ENCODE peak calls at places on chromosomes 2 and 18, in five cellular contexts. One of them, this sample, is unnamed.

GRCh38 chr2:228545041-228545440 is 363.6 kb upstream of the SPHKAP start:
- DNase-seq in GM10248: no peak
- DNase-seq in cardiac fibroblast: peak; percentile 89
- DNase-seq in fibroblast of lung: peak; percentile 76
- DNase-seq in cardiac muscle cell: no peak
- DNase-seq in this sample: peak; percentile 76

GRCh38 chr2:30412392-30413321 is 34.4 kb upstream of the LCLAT1 start:
- DNase-seq in GM10248: no peak
- DNase-seq in cardiac fibroblast: no peak
- DNase-seq in fibroblast of lung: peak; percentile 21
- DNase-seq in cardiac muscle cell: peak; percentile 78
- DNase-seq in this sample: peak; percentile 84

GRCh38 chr18:12843420-12844346 is 40.4 kb downstream of the PTPN2 start:
- DNase-seq in GM10248: no peak
- DNase-seq in cardiac fibroblast: no peak
- DNase-seq in fibroblast of lung: peak; percentile 58
- DNase-seq in cardiac muscle cell: peak; percentile 62
- DNase-seq in this sample: peak; percentile 43

GRCh38 chr2:119383410-119384140 is 16.8 kb downstream of the DBI start:
- DNase-seq in GM10248: no peak
- DNase-seq in cardiac fibroblast: no peak
- DNase-seq in fibroblast of lung: no peak
- DNase-seq in cardiac muscle cell: peak; percentile 15
- DNase-seq in this sample: peak; percentile 34

GRCh38 chr2:174682578-174683391 is 81.5 kb downstream of the CHRNA1 start:
- DNase-seq in GM10248: peak; percentile 66
- DNase-seq in cardiac fibroblast: peak; percentile 67
- DNase-seq in fibroblast of lung: peak; percentile 63
- DNase-seq in cardiac muscle cell: peak; percentile 76
- DNase-seq in this sample: peak; percentile 63

GRCh38 chr2:159091981-159092380 is 123.5 kb downstream of the TANC1 start:
- DNase-seq in GM10248: no peak
- DNase-seq in cardiac fibroblast: peak; percentile 41
- DNase-seq in fibroblast of lung: no peak
- DNase-seq in cardiac muscle cell: no peak
- DNase-seq in this sample: no peak

GRCh38 chr2:636649-637405 is 40.4 kb downstream of the TMEM18 start:
- DNase-seq in GM10248: peak; percentile 73
- DNase-seq in cardiac fibroblast: peak; percentile 75
- DNase-seq in fibroblast of lung: peak; percentile 37
- DNase-seq in cardiac muscle cell: peak; percentile 79
- DNase-seq in this sample: peak; percentile 65

GRCh38 chr2:110741491-110741980 is 9.2 kb downstream of the ACOXL start:
- DNase-seq in GM10248: no peak
- DNase-seq in cardiac fibroblast: no peak
- DNase-seq in fibroblast of lung: peak; percentile 71
- DNase-seq in cardiac muscle cell: no peak
- DNase-seq in this sample: no peak

GRCh38 chr2:233853883-233854240 is 473 bp downstream of the HJURP start:
- DNase-seq in GM10248: no peak
- DNase-seq in cardiac fibroblast: no peak
- DNase-seq in fibroblast of lung: no peak
- DNase-seq in cardiac muscle cell: no peak
- DNase-seq in this sample: no peak

GRCh38 chr2:212726403-212726802 is 187.8 kb upstream of the ERBB4 start:
- DNase-seq in GM10248: no peak
- DNase-seq in cardiac fibroblast: no peak
- DNase-seq in fibroblast of lung: no peak
- DNase-seq in cardiac muscle cell: no peak
- DNase-seq in this sample: no peak

GRCh38 chr2:146734042-146734715 is 1110.7 kb upstream of the ACVR2A start:
- DNase-seq in GM10248: peak; percentile 8
- DNase-seq in cardiac fibroblast: peak; percentile 79
- DNase-seq in fibroblast of lung: peak; percentile 45
- DNase-seq in cardiac muscle cell: peak; percentile 64
- DNase-seq in this sample: peak; percentile 59

GRCh38 chr18:8937112-8937641 is 165.3 kb upstream of the NDUFV2 start:
- DNase-seq in GM10248: no peak
- DNase-seq in cardiac fibroblast: no peak
- DNase-seq in fibroblast of lung: peak; percentile 65
- DNase-seq in cardiac muscle cell: no peak
- DNase-seq in this sample: peak; percentile 62

GRCh38 chr2:232042911-232043564 is 81.5 kb downstream of the DIS3L2 start:
- DNase-seq in GM10248: no peak
- DNase-seq in cardiac fibroblast: peak; percentile 22
- DNase-seq in fibroblast of lung: peak; percentile 53
- DNase-seq in cardiac muscle cell: no peak
- DNase-seq in this sample: peak; percentile 14

GRCh38 chr2:68303033-68303901 is 16.5 kb downstream of the CNRIP1 start:
- DNase-seq in GM10248: no peak
- DNase-seq in cardiac fibroblast: no peak
- DNase-seq in fibroblast of lung: no peak
- DNase-seq in cardiac muscle cell: no peak
- DNase-seq in this sample: no peak

GRCh38 chr18:7730682-7731081 is 163.6 kb downstream of the PTPRM start:
- DNase-seq in GM10248: no peak
- DNase-seq in cardiac fibroblast: no peak
- DNase-seq in fibroblast of lung: no peak
- DNase-seq in cardiac muscle cell: no peak
- DNase-seq in this sample: no peak

GRCh38 chr18:3554091-3554601 is 104.2 kb downstream of the TGIF1 start:
- DNase-seq in GM10248: no peak
- DNase-seq in cardiac fibroblast: no peak
- DNase-seq in fibroblast of lung: peak; percentile 33
- DNase-seq in cardiac muscle cell: peak; percentile 70
- DNase-seq in this sample: no peak

GRCh38 chr2:239905306-239905705 is 119.8 kb downstream of the NDUFA10 start:
- DNase-seq in GM10248: no peak
- DNase-seq in cardiac fibroblast: no peak
- DNase-seq in fibroblast of lung: no peak
- DNase-seq in cardiac muscle cell: no peak
- DNase-seq in this sample: no peak

GRCh38 chr2:178517496-178517895 is 37.2 kb downstream of the PLEKHA3 start:
- DNase-seq in GM10248: no peak
- DNase-seq in cardiac fibroblast: no peak
- DNase-seq in fibroblast of lung: no peak
- DNase-seq in cardiac muscle cell: no peak
- DNase-seq in this sample: peak; percentile 80

GRCh38 chr2:203619192-203619878 is 84.2 kb upstream of the RAPH1 start:
- DNase-seq in GM10248: no peak
- DNase-seq in cardiac fibroblast: no peak
- DNase-seq in fibroblast of lung: no peak
- DNase-seq in cardiac muscle cell: no peak
- DNase-seq in this sample: no peak

GRCh38 chr18:3221496-3221895 is 1.7 kb upstream of the MYOM1 start:
- DNase-seq in GM10248: no peak
- DNase-seq in cardiac fibroblast: no peak
- DNase-seq in fibroblast of lung: no peak
- DNase-seq in cardiac muscle cell: no peak
- DNase-seq in this sample: no peak

GRCh38 chr2:239902749-239903201 is 122.4 kb downstream of the NDUFA10 start:
- DNase-seq in GM10248: no peak
- DNase-seq in cardiac fibroblast: no peak
- DNase-seq in fibroblast of lung: no peak
- DNase-seq in cardiac muscle cell: no peak
- DNase-seq in this sample: no peak

GRCh38 chr2:29195796-29196195 is 80.6 kb downstream of the CLIP4 start:
- DNase-seq in GM10248: no peak
- DNase-seq in cardiac fibroblast: no peak
- DNase-seq in fibroblast of lung: peak; percentile 39
- DNase-seq in cardiac muscle cell: no peak
- DNase-seq in this sample: peak; percentile 23

GRCh38 chr2:132641819-132642218 is 28.2 kb downstream of the LYPD1 start:
- DNase-seq in GM10248: no peak
- DNase-seq in cardiac fibroblast: no peak
- DNase-seq in fibroblast of lung: no peak
- DNase-seq in cardiac muscle cell: no peak
- DNase-seq in this sample: no peak

GRCh38 chr2:133717497-133717896 is 149.2 kb upstream of the NCKAP5 start:
- DNase-seq in GM10248: no peak
- DNase-seq in cardiac fibroblast: no peak
- DNase-seq in fibroblast of lung: peak; percentile 32
- DNase-seq in cardiac muscle cell: no peak
- DNase-seq in this sample: peak; percentile 51

GRCh38 chr2:168552450-168552856 is 96.4 kb downstream of the CERS6 start:
- DNase-seq in GM10248: peak; percentile 70
- DNase-seq in cardiac fibroblast: no peak
- DNase-seq in fibroblast of lung: no peak
- DNase-seq in cardiac muscle cell: no peak
- DNase-seq in this sample: no peak

GRCh38 chr18:80171190-80171872 is 62.3 kb downstream of the ADNP2 start:
- DNase-seq in GM10248: peak; percentile 80
- DNase-seq in cardiac fibroblast: peak; percentile 55
- DNase-seq in fibroblast of lung: peak; percentile 83
- DNase-seq in cardiac muscle cell: peak; percentile 36
- DNase-seq in this sample: peak; percentile 68

GRCh38 chr2:112644933-112645395 is 775 bp upstream of the SLC20A1 start:
- DNase-seq in GM10248: no peak
- DNase-seq in cardiac fibroblast: no peak
- DNase-seq in fibroblast of lung: no peak
- DNase-seq in cardiac muscle cell: no peak
- DNase-seq in this sample: no peak

GRCh38 chr2:3503483-3503882 is 15.8 kb downstream of the ADI1 start:
- DNase-seq in GM10248: no peak
- DNase-seq in cardiac fibroblast: no peak
- DNase-seq in fibroblast of lung: no peak
- DNase-seq in cardiac muscle cell: no peak
- DNase-seq in this sample: no peak

GRCh38 chr2:19073522-19073921 is 284.9 kb downstream of the OSR1 start:
- DNase-seq in GM10248: no peak
- DNase-seq in cardiac fibroblast: peak; percentile 60
- DNase-seq in fibroblast of lung: peak; percentile 80
- DNase-seq in cardiac muscle cell: no peak
- DNase-seq in this sample: peak; percentile 23

GRCh38 chr2:127536707-127537106 is 1.2 kb downstream of the MYO7B start:
- DNase-seq in GM10248: no peak
- DNase-seq in cardiac fibroblast: no peak
- DNase-seq in fibroblast of lung: no peak
- DNase-seq in cardiac muscle cell: no peak
- DNase-seq in this sample: no peak

GRCh38 chr18:46261799-46262198 is 157.6 kb downstream of the HAUS1 start:
- DNase-seq in GM10248: no peak
- DNase-seq in cardiac fibroblast: peak; percentile 17
- DNase-seq in fibroblast of lung: peak; percentile 43
- DNase-seq in cardiac muscle cell: no peak
- DNase-seq in this sample: no peak

GRCh38 chr2:10873790-10874437 is 37.8 kb upstream of the KCNF1 start:
- DNase-seq in GM10248: peak; percentile 30
- DNase-seq in cardiac fibroblast: no peak
- DNase-seq in fibroblast of lung: peak; percentile 47
- DNase-seq in cardiac muscle cell: no peak
- DNase-seq in this sample: peak; percentile 13

GRCh38 chr18:46868171-46868921 is 49.0 kb downstream of the PIAS2 start:
- DNase-seq in GM10248: no peak
- DNase-seq in cardiac fibroblast: no peak
- DNase-seq in fibroblast of lung: no peak
- DNase-seq in cardiac muscle cell: no peak
- DNase-seq in this sample: no peak

GRCh38 chr2:46645681-46646162 is 166.4 kb downstream of the TMEM247 start:
- DNase-seq in GM10248: no peak
- DNase-seq in cardiac fibroblast: peak; percentile 85
- DNase-seq in fibroblast of lung: peak; percentile 78
- DNase-seq in cardiac muscle cell: peak; percentile 36
- DNase-seq in this sample: peak; percentile 95

GRCh38 chr2:241218131-241219029 is 29.9 kb downstream of the ANO7 start:
- DNase-seq in GM10248: peak; percentile 69
- DNase-seq in cardiac fibroblast: peak; percentile 33
- DNase-seq in fibroblast of lung: peak; percentile 24
- DNase-seq in cardiac muscle cell: peak; percentile 76
- DNase-seq in this sample: peak; percentile 33
- TF ChIP-seq CTCF in GM10248: peak; percentile 39
- TF ChIP-seq CTCF in cardiac fibroblast: no peak
- TF ChIP-seq CTCF in fibroblast of lung: peak; percentile 18
- TF ChIP-seq CTCF in cardiac muscle cell: peak; percentile 11
- TF ChIP-seq CTCF in this sample: no peak

GRCh38 chr2:177193240-177193639 is 19.4 kb upstream of the HNRNPA3 start:
- DNase-seq in GM10248: peak; percentile 38
- DNase-seq in cardiac fibroblast: no peak
- DNase-seq in fibroblast of lung: no peak
- DNase-seq in cardiac muscle cell: no peak
- DNase-seq in this sample: no peak

GRCh38 chr2:177190941-177191340 is 21.7 kb upstream of the HNRNPA3 start:
- DNase-seq in GM10248: no peak
- DNase-seq in cardiac fibroblast: no peak
- DNase-seq in fibroblast of lung: no peak
- DNase-seq in cardiac muscle cell: no peak
- DNase-seq in this sample: no peak

GRCh38 chr2:177192788-177193187 is 19.8 kb upstream of the HNRNPA3 start:
- DNase-seq in GM10248: no peak
- DNase-seq in cardiac fibroblast: no peak
- DNase-seq in fibroblast of lung: no peak
- DNase-seq in cardiac muscle cell: no peak
- DNase-seq in this sample: no peak

GRCh38 chr2:177195194-177195593 is 17.4 kb upstream of the HNRNPA3 start:
- DNase-seq in GM10248: no peak
- DNase-seq in cardiac fibroblast: no peak
- DNase-seq in fibroblast of lung: no peak
- DNase-seq in cardiac muscle cell: no peak
- DNase-seq in this sample: no peak
- TF ChIP-seq CTCF in GM10248: peak; percentile 11
- TF ChIP-seq CTCF in cardiac fibroblast: no peak
- TF ChIP-seq CTCF in fibroblast of lung: no peak
- TF ChIP-seq CTCF in cardiac muscle cell: no peak
- TF ChIP-seq CTCF in this sample: no peak

DNA sequence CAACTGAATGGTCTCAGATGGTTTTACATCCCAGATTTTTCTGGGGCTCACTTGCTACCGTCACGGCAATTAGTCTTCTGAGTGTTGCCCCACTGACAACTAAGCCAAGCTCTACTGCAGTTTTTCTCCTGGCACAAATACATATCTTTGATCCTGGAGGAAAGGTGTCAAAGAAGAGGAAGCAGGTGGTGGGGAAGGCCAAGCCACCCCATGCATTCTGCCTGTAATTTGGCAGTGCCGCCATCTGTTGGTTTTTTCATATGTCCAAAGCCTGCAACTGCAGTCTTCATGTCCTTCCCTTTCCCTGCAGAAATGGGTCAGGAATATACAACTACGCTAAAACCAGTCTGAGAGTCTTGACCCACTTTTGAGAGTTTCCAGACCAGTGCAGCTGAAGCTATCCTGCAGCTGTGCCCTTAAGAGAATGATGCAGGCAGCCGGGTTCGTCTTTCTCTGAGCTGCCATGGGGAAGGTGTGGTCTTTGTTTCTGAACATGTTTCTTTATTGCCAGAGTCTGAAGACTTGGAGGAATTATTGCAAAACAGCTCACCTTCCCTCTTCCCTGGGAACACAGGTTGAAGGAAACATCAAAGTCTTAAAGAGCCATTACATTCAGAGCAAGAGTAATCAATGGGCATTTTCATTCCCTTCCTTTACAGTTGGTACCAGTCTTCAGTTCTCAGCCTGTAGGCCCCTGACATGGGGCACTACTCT is 71.8 kb upstream of the ATL2 start:
- DNase-seq in GM10248: no peak
- DNase-seq in cardiac fibroblast: no peak
- DNase-seq in fibroblast of lung: no peak
- DNase-seq in cardiac muscle cell: no peak
- DNase-seq in this sample: no peak
- TF ChIP-seq CTCF in GM10248: no peak
- TF ChIP-seq CTCF in cardiac fibroblast: no peak
- TF ChIP-seq CTCF in fibroblast of lung: no peak
- TF ChIP-seq CTCF in cardiac muscle cell: no peak
- TF ChIP-seq CTCF in this sample: no peak

GRCh38 chr18:56563568-56563967 is 74.8 kb downstream of the TXNL1 start:
- DNase-seq in GM10248: no peak
- DNase-seq in cardiac fibroblast: no peak
- DNase-seq in fibroblast of lung: no peak
- DNase-seq in cardiac muscle cell: peak; percentile 76
- DNase-seq in this sample: no peak
- TF ChIP-seq CTCF in GM10248: no peak
- TF ChIP-seq CTCF in cardiac fibroblast: no peak
- TF ChIP-seq CTCF in fibroblast of lung: no peak
- TF ChIP-seq CTCF in cardiac muscle cell: no peak
- TF ChIP-seq CTCF in this sample: peak; percentile 10

This sample was measured in AG10803.